ENCODE peak calls at places on chromosomes 2 and 18, in six cellular contexts. A is neuronal stem cell, X is IMR-90, H is trophoblast cell, Y is mesenchymal stem cell, T is H1. P is an unnamed sample.

GRCh38 chr2:177869912-177870311 is 202.7 kb downstream of the PDE11A start:
- DNase-seq in A (no peak), X (no peak), H (no peak), Y (no peak), T (no peak), P (no peak)

GRCh38 chr2:229083606-229084349 is 187.3 kb downstream of the PID1 start:
- DNase-seq in A (no peak), X (no peak), H (no peak), Y (no peak), T (no peak), P (no peak)

GRCh38 chr2:48250943-48251342 is 279.0 kb upstream of the STON1 start:
- DNase-seq in A (no peak), X (peak), H (no peak), Y (peak), T (no peak), P (no peak)

GRCh38 chr2:239288951-239289481 is 111.8 kb downstream of the HDAC4 start:
- DNase-seq in A (peak), X (no peak), H (no peak), Y (peak), T (no peak), P (no peak)

GRCh38 chr2:236489895-236490404 is 79.7 kb upstream of the ACKR3 start:
- DNase-seq in A (no peak), X (no peak), H (no peak), Y (no peak), T (no peak), P (no peak)

GRCh38 chr2:119049968-119050657 is 108.1 kb downstream of the MARCO start:
- DNase-seq in A (no peak), X (no peak), H (no peak), Y (no peak), T (peak), P (peak)

GRCh38 chr18:60446821-60447220 is 74.2 kb upstream of the MC4R start:
- DNase-seq in A (no peak), X (no peak), H (no peak), Y (no peak), T (no peak), P (peak)

GRCh38 chr2:71687412-71687811 is 234.1 kb downstream of the DYSF start:
- DNase-seq in A (no peak), X (no peak), H (no peak), Y (no peak), T (no peak), P (no peak)

GRCh38 chr2:240255165-240255491 is 114.7 kb upstream of the OTOS start:
- DNase-seq in A (no peak), X (no peak), H (no peak), Y (no peak), T (no peak), P (no peak)

GRCh38 chr2:212259236-212259635 is 279.4 kb downstream of the ERBB4 start:
- DNase-seq in A (no peak), X (no peak), H (no peak), Y (no peak), T (no peak), P (no peak)

GRCh38 chr2:210654091-210654490 is 97.7 kb downstream of the CPS1 start:
- DNase-seq in A (no peak), X (peak), H (no peak), Y (no peak), T (no peak), P (no peak)

GRCh38 chr2:182559623-182560022 is 132.8 kb upstream of the PDE1A start:
- DNase-seq in A (no peak), X (peak), H (no peak), Y (no peak), T (no peak), P (no peak)

GRCh38 chr18:43571078-43571689 is 293.9 kb upstream of the SYT4 start:
- DNase-seq in A (peak), X (peak), H (peak), Y (peak), T (peak), P (peak)

GRCh38 chr2:142188562-142188961 is 57.7 kb upstream of the LRP1B start:
- DNase-seq in A (no peak), X (peak), H (no peak), Y (peak), T (no peak), P (peak)

GRCh38 chr18:55136864-55137263 is 177.6 kb upstream of the CCDC68 start:
- DNase-seq in A (no peak), X (peak), H (no peak), Y (no peak), T (no peak), P (no peak)

DNA sequence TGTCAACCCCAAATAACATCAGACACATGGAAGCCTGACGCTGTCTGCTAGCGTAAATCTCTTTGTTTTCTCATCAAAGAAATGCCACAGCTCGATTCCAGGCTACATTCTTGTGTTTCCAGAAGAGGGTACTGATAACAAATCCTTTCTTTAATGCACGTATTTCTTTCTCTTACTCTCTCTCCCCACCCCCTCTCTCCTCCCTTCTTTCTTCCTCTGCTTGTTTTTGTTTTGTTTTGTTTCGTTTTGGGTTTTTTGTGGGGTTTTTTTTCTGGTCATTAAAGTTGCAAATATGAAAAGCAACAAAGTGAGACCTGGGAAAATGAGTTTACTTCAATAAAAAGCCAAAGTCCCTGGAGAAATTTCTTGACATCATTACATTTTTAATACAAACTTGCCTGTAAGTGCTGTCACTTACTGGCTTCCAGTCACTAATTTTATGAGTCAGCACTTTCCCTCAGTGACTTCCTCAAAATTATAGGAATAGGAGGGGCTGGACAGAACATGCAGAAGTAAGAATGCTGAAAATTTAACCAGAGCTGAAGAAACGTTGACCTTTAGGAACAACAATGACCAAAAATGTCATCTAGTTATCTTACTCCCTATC is 106.7 kb upstream of the NABP1 start:
- DNase-seq in A (no peak), X (peak), H (peak), Y (peak), T (no peak), P (peak)
- H3K9ac ChIP-seq in A (no peak), X (peak), H (no peak), Y (peak), T (no peak), P (no peak)

DNA sequence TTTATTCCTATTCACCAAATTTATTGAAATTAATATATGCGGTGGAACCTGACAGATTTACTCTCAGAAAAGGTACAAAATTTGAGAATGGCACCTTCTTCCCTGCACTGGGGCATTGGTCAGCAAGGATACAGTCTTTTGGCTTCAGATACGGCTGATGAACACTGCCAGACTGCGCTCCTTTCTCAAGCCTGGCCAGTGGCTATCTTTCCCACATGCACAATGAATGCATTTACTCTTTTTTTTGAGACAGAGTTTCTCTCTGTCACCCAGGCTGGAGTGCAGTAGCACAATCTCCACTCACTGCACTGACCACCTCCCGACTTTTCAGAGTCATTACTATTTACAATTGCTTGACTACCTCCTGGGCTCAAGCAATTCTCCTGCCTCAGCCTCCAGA is 61.6 kb downstream of the MOB4 start:
- DNase-seq in A (no peak), X (no peak), H (no peak), Y (no peak), T (no peak), P (no peak)
- H2AK5ac ChIP-seq in A (no peak), X (no peak), H (no peak), Y (no peak), T (peak), P (peak)

GRCh38 chr18:29560270-29560669 is 1383.3 kb upstream of the CDH2 start:
- DNase-seq in A (no peak), X (no peak), H (no peak), Y (no peak), T (no peak), P (no peak)
- H3K4me3 ChIP-seq in A (no peak), X (no peak), H (no peak), Y (no peak), T (no peak), P (no peak)

GRCh38 chr2:117339980-117340379 is 474.5 kb upstream of the DDX18 start:
- DNase-seq in A (no peak), X (no peak), H (no peak), Y (no peak), T (no peak), P (no peak)
- H3K9ac ChIP-seq in A (no peak), X (no peak), H (no peak), Y (no peak), T (no peak), P (no peak)

GRCh38 chr2:26897807-26898479 is 50.0 kb downstream of the DPYSL5 start:
- DNase-seq in A (no peak), X (no peak), H (no peak), Y (no peak), T (no peak), P (no peak)

GRCh38 chr2:26900831-26901321 is 52.9 kb downstream of the DPYSL5 start:
- DNase-seq in A (no peak), X (no peak), H (no peak), Y (no peak), T (no peak), P (no peak)

GRCh38 chr2:26901326-26902183 is 53.6 kb downstream of the DPYSL5 start:
- DNase-seq in A (no peak), X (no peak), H (no peak), Y (no peak), T (no peak), P (peak)

GRCh38 chr2:26899500-26900164 is 51.7 kb downstream of the DPYSL5 start:
- DNase-seq in A (no peak), X (no peak), H (no peak), Y (no peak), T (no peak), P (no peak)

GRCh38 chr2:26898480-26899058 is 50.6 kb downstream of the DPYSL5 start:
- DNase-seq in A (no peak), X (no peak), H (no peak), Y (no peak), T (no peak), P (no peak)
- H2AK5ac ChIP-seq in A (no peak), X (no peak), H (no peak), Y (no peak), T (no peak), P (no peak)

GRCh38 chr2:36360063-36360462 is 4.5 kb downstream of the CRIM1 start:
- DNase-seq in A (no peak), X (no peak), H (peak), Y (no peak), T (no peak), P (no peak)
- H3K4me3 ChIP-seq in A (no peak), X (peak), H (no peak), Y (no peak), T (peak), P (no peak)

DNA sequence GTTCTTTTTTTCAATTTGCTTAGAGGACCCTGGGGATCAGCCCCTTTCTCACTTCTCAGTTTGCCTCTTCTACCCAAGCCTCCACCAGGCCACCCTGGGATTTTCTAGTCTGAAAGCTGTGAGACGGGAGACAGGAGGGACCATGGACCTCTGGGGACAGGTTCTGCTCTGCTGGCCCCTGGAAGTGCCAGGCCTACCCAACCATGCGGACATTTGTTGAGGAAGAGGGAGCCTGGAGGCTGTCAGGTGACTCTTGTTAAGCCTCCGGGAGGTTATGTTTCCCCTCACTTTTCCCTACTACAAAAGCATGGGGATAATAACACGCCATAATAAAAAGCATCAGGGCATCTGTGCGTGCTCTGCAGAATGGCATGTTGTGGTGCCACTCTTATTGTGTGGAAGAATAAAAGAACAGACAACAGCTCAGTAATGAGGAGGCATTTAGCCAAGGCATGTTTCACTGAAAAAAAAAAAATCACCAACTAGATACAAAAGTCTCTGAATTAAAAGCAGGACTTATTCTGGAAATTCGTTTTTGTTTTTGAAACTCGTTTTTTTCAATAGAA is 48.3 kb upstream of the PLA2R1 start:
- DNase-seq in A (no peak), X (no peak), H (no peak), Y (no peak), T (no peak), P (no peak)
- H3K9ac ChIP-seq in A (no peak), X (no peak), H (no peak), Y (peak), T (no peak), P (no peak)

DNA sequence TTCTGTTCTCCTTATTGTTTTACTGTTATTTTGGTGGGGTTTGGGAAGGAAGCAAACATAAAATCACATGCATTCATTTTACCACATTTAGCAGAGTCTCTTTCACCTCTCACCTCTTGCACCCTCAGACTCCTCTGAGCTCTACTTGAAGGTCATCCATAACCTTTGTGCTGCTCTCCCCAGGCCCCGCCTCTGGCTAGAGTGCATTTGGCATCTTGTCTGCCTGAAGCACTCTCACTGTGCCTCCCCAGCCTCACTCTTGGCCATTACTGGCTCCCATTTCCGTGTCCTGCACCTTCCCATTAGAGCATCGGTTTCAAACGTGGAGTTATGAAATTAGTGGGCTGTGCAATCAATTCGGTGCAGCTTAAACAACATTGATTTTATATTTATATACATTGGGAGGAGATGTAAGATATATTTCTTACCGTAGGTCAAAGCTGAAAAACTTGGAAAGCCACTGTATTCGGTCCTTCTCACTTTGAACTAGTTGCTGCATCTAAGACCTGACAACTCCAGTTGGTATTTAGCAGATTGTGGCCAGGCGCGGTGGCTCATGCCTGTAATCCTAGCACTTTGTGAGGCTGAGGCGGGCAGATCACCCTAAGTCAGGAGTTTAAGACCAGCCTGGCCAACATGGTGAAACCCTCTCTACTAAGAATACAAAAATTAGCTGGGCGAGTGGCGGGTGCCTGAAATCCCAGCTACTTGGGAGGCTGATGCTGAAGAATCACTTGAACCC is 6.9 kb upstream of the ZFAND2B start:
- DNase-seq in A (no peak), X (no peak), H (no peak), Y (no peak), T (no peak), P (no peak)
- H2AK5ac ChIP-seq in A (no peak), X (no peak), H (no peak), Y (no peak), T (no peak), P (no peak)

DNA sequence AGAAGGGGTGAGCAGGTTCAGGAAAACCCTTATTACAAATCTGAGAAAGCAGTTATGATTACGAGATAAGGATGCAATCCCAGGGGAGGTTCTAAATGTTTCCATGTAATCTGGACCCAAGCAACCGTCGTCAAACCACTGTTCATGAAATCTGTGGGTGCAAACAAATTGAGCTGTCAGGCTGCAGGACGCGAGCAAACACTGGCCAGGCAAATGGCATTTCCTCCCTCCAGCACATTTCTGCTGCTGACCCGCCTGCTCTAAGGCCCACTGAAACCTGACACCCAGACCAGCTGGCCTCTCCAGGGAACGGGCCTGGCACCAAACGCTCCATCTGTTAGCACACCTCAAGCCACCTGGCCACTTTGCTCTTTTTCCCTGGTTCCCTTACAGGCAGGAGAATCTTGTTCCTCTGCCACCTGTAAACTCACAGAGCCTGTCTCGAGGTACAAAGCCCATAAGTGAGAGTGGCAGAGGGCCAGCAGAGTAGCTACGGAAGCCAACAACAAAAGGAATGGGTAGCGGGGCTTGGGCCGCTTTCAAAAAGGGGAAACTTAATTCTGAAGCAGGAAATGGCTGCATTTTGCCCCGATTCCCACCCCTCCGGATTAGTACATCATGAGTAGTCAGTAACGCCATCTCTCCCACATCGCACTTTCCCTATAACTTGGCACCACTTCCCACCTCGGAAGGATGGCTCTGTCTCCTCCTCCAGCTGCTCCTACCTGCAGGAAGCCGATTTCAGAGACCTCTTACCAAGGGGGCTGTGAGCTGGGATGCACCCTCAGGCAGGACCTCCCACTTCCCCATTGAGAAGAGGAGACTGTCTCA is 26.4 kb downstream of the CRACDL start:
- DNase-seq in A (peak), X (peak), H (peak), Y (peak), T (peak), P (peak)
- H3K4me3 ChIP-seq in A (no peak), X (no peak), H (no peak), Y (peak), T (no peak), P (no peak)